ENCODE peak calls at places on chromosomes 2 and 18, in seven cellular contexts. D is suprapubic skin, T is GM12878, O is SK-N-SH, F is K562, H is esophagus muscularis mucosa, P is transverse colon. X is an unnamed sample.

GRCh38 chr2:149329470-149330126 is 789 bp upstream of the LYPD6 start:
- DNase-seq in D (no peak), T (no peak), O (peak; percentile 83), F (no peak), H (peak; percentile 91), P (peak; percentile 59), X (peak; percentile 77)

GRCh38 chr2:239644016-239644415 is 243.2 kb upstream of the HDAC4 start:
- DNase-seq in D (no peak), T (no peak), O (no peak), F (no peak), H (no peak), P (no peak), X (no peak)

GRCh38 chr2:170813611-170814550 is 2.8 kb upstream of the GAD1 start:
- DNase-seq in D (no peak), T (no peak), O (no peak), F (peak; percentile 70), H (no peak), P (no peak), X (peak; percentile 39)

GRCh38 chr18:23250893-23251656 is 115.8 kb downstream of the CABLES1 start:
- DNase-seq in D (no peak), T (no peak), O (no peak), F (no peak), H (no peak), P (no peak), X (no peak)

GRCh38 chr2:136134126-136134525 is 16.2 kb upstream of the CXCR4 start:
- DNase-seq in D (no peak), T (no peak), O (no peak), F (no peak), H (no peak), P (no peak), X (no peak)

GRCh38 chr2:193793914-193794313 is 1599.2 kb upstream of the TMEFF2 start:
- DNase-seq in D (no peak), T (no peak), O (no peak), F (no peak), H (no peak), P (no peak), X (no peak)

GRCh38 chr2:103818176-103818575 is 1035.7 kb upstream of the POU3F3 start:
- DNase-seq in D (no peak), T (no peak), O (no peak), F (no peak), H (no peak), P (no peak), X (no peak)

GRCh38 chr2:220465700-220466099 is 838.3 kb downstream of the SLC4A3 start:
- DNase-seq in D (no peak), T (no peak), O (no peak), F (no peak), H (peak; percentile 62), P (no peak), X (no peak)

GRCh38 chr2:64700133-64700809 is 46.6 kb upstream of the SERTAD2 start:
- DNase-seq in D (no peak), T (peak; percentile 62), O (no peak), F (no peak), H (no peak), P (no peak), X (no peak)

GRCh38 chr18:21740724-21741510 is at the start of gene MIB1:
- DNase-seq in D (no peak), T (peak; percentile 83), O (peak; percentile 96), F (peak; percentile 64), H (peak; percentile 100), P (peak; percentile 58), X (peak; percentile 69)

GRCh38 chr2:42794271-42795046 is 2.1 kb upstream of the HAAO start:
- DNase-seq in D (no peak), T (no peak), O (peak; percentile 32), F (peak; percentile 56), H (no peak), P (peak; percentile 34), X (no peak)

GRCh38 chr2:174645316-174645715 is 47.7 kb upstream of the WIPF1 start:
- DNase-seq in D (no peak), T (no peak), O (no peak), F (no peak), H (no peak), P (no peak), X (no peak)

GRCh38 chr2:226693521-226693920 is 106.1 kb downstream of the IRS1 start:
- DNase-seq in D (no peak), T (no peak), O (no peak), F (no peak), H (peak; percentile 45), P (no peak), X (no peak)

GRCh38 chr2:20519309-20519708 is 72.4 kb downstream of the RHOB start:
- DNase-seq in D (no peak), T (no peak), O (no peak), F (no peak), H (no peak), P (no peak), X (no peak)

GRCh38 chr2:97932975-97933662 is 62.6 kb downstream of the TMEM131 start:
- DNase-seq in D (no peak), T (no peak), O (no peak), F (no peak), H (no peak), P (no peak), X (no peak)

GRCh38 chr2:120372816-120373215 is 26.9 kb downstream of the INHBB start:
- DNase-seq in D (no peak), T (no peak), O (no peak), F (no peak), H (no peak), P (no peak), X (no peak)

GRCh38 chr2:167471734-167472133 is 583.5 kb downstream of the XIRP2 start:
- DNase-seq in D (no peak), T (no peak), O (no peak), F (no peak), H (no peak), P (no peak), X (no peak)

GRCh38 chr18:26226229-26227050 is at the start of gene TAF4B:
- DNase-seq in D (peak; percentile 96), T (peak; percentile 68), O (peak; percentile 97), F (peak; percentile 98), H (peak; percentile 99), P (peak; percentile 95), X (peak; percentile 91)

GRCh38 chr2:107036293-107036692 is 150.3 kb upstream of the ST6GAL2 start:
- DNase-seq in D (no peak), T (no peak), O (no peak), F (no peak), H (no peak), P (no peak), X (no peak)

GRCh38 chr2:196979976-196980375 is 53.5 kb upstream of the PGAP1 start:
- DNase-seq in D (no peak), T (no peak), O (no peak), F (no peak), H (no peak), P (no peak), X (no peak)

DNA sequence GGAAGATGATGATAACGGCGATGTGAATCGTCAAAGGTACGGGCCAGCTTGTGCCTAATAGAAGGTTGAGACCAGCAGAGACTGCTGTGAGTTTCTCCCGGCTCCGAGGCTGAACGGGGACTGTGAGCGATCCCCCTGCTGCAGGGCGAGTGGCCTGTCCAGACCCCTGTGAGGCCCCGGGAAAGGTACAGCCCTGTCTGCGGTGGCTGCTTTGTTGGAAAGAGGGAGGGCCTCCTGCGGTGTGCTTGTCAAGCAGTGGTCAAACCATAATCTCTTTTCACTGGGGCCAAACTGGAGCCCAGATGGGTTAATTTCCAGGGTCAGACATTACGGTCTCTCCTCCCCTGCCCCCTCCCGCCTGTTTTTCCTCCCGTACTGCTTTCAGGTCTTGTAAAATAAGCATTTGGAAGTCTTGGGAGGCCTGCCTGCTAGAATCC is 3.0 kb downstream of the FZD7 start:
- DNase-seq in D (no peak), T (no peak), O (peak; percentile 54), F (peak; percentile 12), H (no peak), P (no peak), X (no peak)
- H3K4me1 ChIP-seq in D (peaks cover 57% of the 10 kb centered on the region), T (no peaks in the 10 kb centered on the region), O (peaks cover 23% of the 10 kb centered on the region), F (peaks cover 12% of the 10 kb centered on the region), H (peaks cover 57% of the 10 kb centered on the region), P (peaks cover 21% of the 10 kb centered on the region), X (peaks cover 18% of the 10 kb centered on the region)

GRCh38 chr2:16671760-16672159 is 6.1 kb upstream of the CYRIA start:
- DNase-seq in D (no peak), T (no peak), O (no peak), F (no peak), H (no peak), P (no peak), X (no peak)

GRCh38 chr2:16678964-16679363 is 13.3 kb upstream of the CYRIA start:
- DNase-seq in D (no peak), T (no peak), O (no peak), F (no peak), H (no peak), P (no peak), X (no peak)

GRCh38 chr2:16675781-16676180 is 10.1 kb upstream of the CYRIA start:
- DNase-seq in D (no peak), T (no peak), O (no peak), F (no peak), H (no peak), P (no peak), X (no peak)

GRCh38 chr2:16677875-16678274 is 12.2 kb upstream of the CYRIA start:
- DNase-seq in D (no peak), T (no peak), O (no peak), F (no peak), H (no peak), P (no peak), X (no peak)

GRCh38 chr2:16674154-16674553 is 8.5 kb upstream of the CYRIA start:
- DNase-seq in D (no peak), T (no peak), O (no peak), F (no peak), H (no peak), P (no peak), X (no peak)
- TF ChIP-seq EP300 in D (no peak), T (no peak), O (no peak), F (no peak), H (no peak), P (no peak), X (no peak)

DNA sequence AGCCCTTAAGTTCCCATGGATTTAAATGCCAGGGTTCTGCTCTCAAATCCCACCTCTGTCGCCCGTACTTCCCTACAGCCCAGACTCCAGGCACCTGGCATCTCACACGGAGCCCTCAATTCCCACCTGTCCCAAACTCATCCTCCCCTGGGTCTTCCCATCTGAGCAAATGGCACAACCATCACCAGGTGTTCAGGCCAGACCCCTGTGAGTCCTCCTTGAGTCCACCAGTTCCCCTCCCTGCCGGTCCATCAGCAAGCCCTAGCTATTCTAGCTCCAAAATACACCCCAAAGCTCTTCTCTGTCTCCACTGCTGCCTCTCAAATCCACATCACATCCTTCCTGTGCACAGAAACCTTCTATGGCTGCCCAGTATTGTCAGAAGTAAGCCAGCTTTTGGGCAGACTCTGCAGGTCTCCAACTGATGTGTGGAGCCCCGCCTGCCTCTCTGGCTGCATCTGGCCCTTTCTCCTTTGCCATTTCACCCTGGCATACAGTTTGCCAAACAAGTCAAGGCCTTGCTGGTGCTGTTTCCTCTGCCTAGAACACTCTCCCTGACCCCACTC is 67.7 kb downstream of the DNMT3A start:
- DNase-seq in D (no peak), T (no peak), O (no peak), F (no peak), H (no peak), P (no peak), X (no peak)
- TF ChIP-seq POLR2AphosphoS5 in D (no peak), T (no peak), O (no peak), F (no peak), H (no peak), P (no peak), X (no peak)

DNA sequence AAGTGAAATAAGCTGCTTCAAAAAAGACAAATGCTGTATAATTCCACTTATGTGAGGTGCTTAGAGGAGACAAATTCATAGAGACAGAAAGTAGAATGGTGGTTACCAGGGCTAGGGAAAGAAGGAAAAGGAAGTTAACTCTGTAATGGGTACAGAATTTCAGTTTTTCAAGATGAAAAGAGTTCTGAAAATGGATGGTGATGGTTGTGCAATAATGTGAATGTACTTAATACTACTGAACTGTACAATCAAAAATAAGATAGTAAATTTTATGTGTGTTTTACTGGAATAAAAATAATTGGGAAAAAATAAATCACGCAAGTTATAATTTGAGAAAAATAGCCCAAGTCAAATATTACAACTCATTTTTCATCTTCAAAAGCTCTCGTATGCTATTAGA is 27.5 kb downstream of the ARHGAP25 start:
- DNase-seq in D (no peak), T (no peak), O (no peak), F (no peak), H (no peak), P (no peak), X (no peak)
- H3K4me1 ChIP-seq in D (peaks cover 34% of the 10 kb centered on the region), T (peaks cover 20% of the 10 kb centered on the region), O (no peaks in the 10 kb centered on the region), F (peaks cover 38% of the 10 kb centered on the region), H (peaks cover 22% of the 10 kb centered on the region), P (peaks cover 11% of the 10 kb centered on the region), X (peaks cover 46% of the 10 kb centered on the region)

X was measured in upper lobe of left lung.